ENCODE peak calls at places on chromosomes 2 and 18, in five cellular contexts. G, F, Z, N and A are unnamed samples.

GRCh38 chr2:234681206-234681605 is 184.3 kb upstream of the ARL4C start:
- DNase-seq in G (no peak), F (no peak), N (no peak), Z (no peak), A (no peak)

GRCh38 chr2:212242739-212243138 is 295.9 kb downstream of the ERBB4 start:
- DNase-seq in N (no peak), G (no peak), F (no peak), Z (no peak), A (no peak)

GRCh38 chr2:231926180-231926741 is at the start of gene NPPC:
- DNase-seq in G (peak), F (peak), Z (no peak), N (peak), A (peak)

GRCh38 chr2:191530618-191531017 is 147.3 kb upstream of the NABP1 start:
- DNase-seq in G (no peak), Z (no peak), F (no peak), N (no peak), A (no peak)

GRCh38 chr2:118122768-118123335 is 34.6 kb downstream of the INSIG2 start:
- DNase-seq in F (no peak), N (no peak), G (no peak), Z (peak), A (no peak)

GRCh38 chr2:37583867-37584266 is 87.6 kb downstream of the CDC42EP3 start:
- DNase-seq in N (no peak), Z (no peak), G (peak), F (no peak), A (no peak)

GRCh38 chr18:31241900-31242409 is 76.0 kb upstream of the DSG1 start:
- DNase-seq in F (no peak), N (no peak), G (no peak), Z (no peak), A (no peak)

GRCh38 chr18:79379931-79380815 is 15.6 kb upstream of the NFATC1 start:
- DNase-seq in N (no peak), F (no peak), Z (no peak), G (no peak), A (no peak)

GRCh38 chr2:134282638-134283400 is 28.9 kb downstream of the MGAT5 start:
- DNase-seq in N (no peak), G (no peak), Z (peak), F (no peak), A (no peak)

GRCh38 chr2:70627499-70627898 is 73.9 kb upstream of the TGFA start:
- DNase-seq in Z (no peak), G (peak), N (no peak), F (no peak), A (no peak)

GRCh38 chr2:44952143-44952805 is 10.8 kb downstream of the SIX3 start:
- DNase-seq in Z (no peak), F (no peak), N (peak), G (peak), A (peak)

GRCh38 chr2:219028996-219029828 is 12.1 kb downstream of the CFAP65 start:
- DNase-seq in G (no peak), Z (no peak), F (no peak), N (no peak), A (no peak)

GRCh38 chr2:236555486-236555885 is 14.1 kb upstream of the ACKR3 start:
- DNase-seq in N (no peak), F (no peak), G (no peak), Z (no peak), A (no peak)

GRCh38 chr18:33745396-33745795 is 167.4 kb downstream of the ASXL3 start:
- DNase-seq in Z (no peak), N (peak), F (no peak), G (no peak), A (no peak)

GRCh38 chr18:27483266-27483665 is 298.2 kb upstream of the CHST9 start:
- DNase-seq in G (no peak), Z (no peak), F (no peak), N (no peak), A (no peak)

GRCh38 chr18:11506871-11507270 is 102.5 kb upstream of the SLC35G4 start:
- DNase-seq in F (no peak), G (no peak), Z (no peak), N (no peak), A (no peak)